ENCODE peak calls at places on chromosomes 7 and 10, in five cellular contexts. One of them, this sample, is unnamed.

GRCh38 chr10:88994034-88994433 is 3.4 kb downstream of the FAS start:
- DNase-seq in right atrium auricular region: no peak
- DNase-seq in psoas muscle: no peak
- DNase-seq in Peyer's patch: no peak
- DNase-seq in kidney: no peak
- DNase-seq in this sample: no peak

GRCh38 chr7:22350466-22351328 is 6.3 kb downstream of the RAPGEF5 start:
- DNase-seq in right atrium auricular region: no peak
- DNase-seq in psoas muscle: no peak
- DNase-seq in Peyer's patch: no peak
- DNase-seq in kidney: no peak
- DNase-seq in this sample: no peak

GRCh38 chr7:97971120-97971989 is 18.6 kb downstream of the OCM2 start:
- DNase-seq in right atrium auricular region: no peak
- DNase-seq in psoas muscle: no peak
- DNase-seq in Peyer's patch: peak
- DNase-seq in kidney: no peak
- DNase-seq in this sample: no peak

GRCh38 chr7:157690833-157691382 is 354.1 kb downstream of the DNAJB6 start:
- DNase-seq in right atrium auricular region: peak
- DNase-seq in psoas muscle: peak
- DNase-seq in Peyer's patch: no peak
- DNase-seq in kidney: peak
- DNase-seq in this sample: no peak

GRCh38 chr7:67696878-67697277 is 700.2 kb downstream of the TYW1 start:
- DNase-seq in right atrium auricular region: no peak
- DNase-seq in psoas muscle: no peak
- DNase-seq in Peyer's patch: no peak
- DNase-seq in kidney: no peak
- DNase-seq in this sample: no peak

GRCh38 chr7:98754041-98754479 is 115.8 kb downstream of the TMEM130 start:
- DNase-seq in right atrium auricular region: no peak
- DNase-seq in psoas muscle: no peak
- DNase-seq in Peyer's patch: no peak
- DNase-seq in kidney: no peak
- DNase-seq in this sample: no peak

GRCh38 chr10:111756541-111757061 is 427.0 kb downstream of the GPAM start:
- DNase-seq in right atrium auricular region: no peak
- DNase-seq in psoas muscle: peak
- DNase-seq in Peyer's patch: no peak
- DNase-seq in kidney: no peak
- DNase-seq in this sample: no peak

GRCh38 chr10:14349081-14349480 is 18.4 kb upstream of the FRMD4A start:
- DNase-seq in right atrium auricular region: no peak
- DNase-seq in psoas muscle: no peak
- DNase-seq in Peyer's patch: no peak
- DNase-seq in kidney: no peak
- DNase-seq in this sample: no peak

DNA sequence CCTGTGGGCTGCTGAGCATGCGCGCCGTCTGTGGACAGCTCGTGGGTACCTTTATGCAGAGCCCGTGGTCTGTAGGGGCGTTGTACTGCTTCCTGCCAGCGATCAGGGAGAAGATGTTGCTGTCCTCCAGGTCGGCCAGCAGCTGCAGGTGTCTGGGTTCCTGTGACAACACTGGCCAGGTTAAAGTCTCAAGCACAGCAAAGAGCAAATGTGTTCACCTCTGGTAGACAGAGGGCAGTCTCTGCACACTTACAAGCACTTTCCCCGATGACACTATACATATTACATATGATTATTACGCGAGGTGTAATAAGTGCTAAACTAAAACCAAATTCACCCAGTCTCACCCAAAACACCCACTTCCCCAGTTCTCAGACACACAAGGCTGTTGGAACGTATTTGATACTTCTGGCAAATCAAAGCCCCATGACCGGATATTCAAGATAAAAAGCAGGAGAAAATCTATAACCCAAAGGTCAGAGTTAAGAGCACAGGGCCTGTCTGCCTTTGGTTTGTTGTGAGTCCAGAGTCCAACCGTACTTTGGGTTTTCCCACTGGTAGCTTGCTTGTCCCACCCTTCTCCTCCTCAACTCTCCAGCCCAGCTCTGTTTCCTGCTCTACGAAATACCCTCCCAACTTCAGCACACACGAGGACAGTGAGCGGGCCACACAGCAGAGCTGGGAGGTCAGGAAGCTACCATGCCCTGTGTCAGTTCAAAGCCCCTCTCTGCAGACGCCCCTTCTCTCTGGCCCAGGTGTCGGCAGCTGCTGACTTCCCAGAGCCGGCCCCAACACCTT is 49.7 kb upstream of the DDC start:
- DNase-seq in right atrium auricular region: no peak
- DNase-seq in psoas muscle: no peak
- DNase-seq in Peyer's patch: no peak
- DNase-seq in kidney: no peak
- DNase-seq in this sample: no peak
- TF ChIP-seq CTCF in right atrium auricular region: peak
- TF ChIP-seq CTCF in psoas muscle: peak
- TF ChIP-seq CTCF in Peyer's patch: peak
- TF ChIP-seq CTCF in kidney: peak
- TF ChIP-seq CTCF in this sample: no peak

GRCh38 chr10:98238391-98238790 is 29.6 kb downstream of the LOXL4 start:
- DNase-seq in right atrium auricular region: no peak
- DNase-seq in psoas muscle: no peak
- DNase-seq in Peyer's patch: no peak
- DNase-seq in kidney: no peak
- DNase-seq in this sample: no peak

GRCh38 chr10:98240524-98240923 is 27.5 kb downstream of the LOXL4 start:
- DNase-seq in right atrium auricular region: no peak
- DNase-seq in psoas muscle: no peak
- DNase-seq in Peyer's patch: no peak
- DNase-seq in kidney: no peak
- DNase-seq in this sample: no peak

GRCh38 chr10:98246911-98247820 is 20.8 kb downstream of the LOXL4 start:
- DNase-seq in right atrium auricular region: no peak
- DNase-seq in psoas muscle: no peak
- DNase-seq in Peyer's patch: no peak
- DNase-seq in kidney: peak
- DNase-seq in this sample: no peak

GRCh38 chr10:98244586-98244985 is 23.4 kb downstream of the LOXL4 start:
- DNase-seq in right atrium auricular region: no peak
- DNase-seq in psoas muscle: no peak
- DNase-seq in Peyer's patch: no peak
- DNase-seq in kidney: no peak
- DNase-seq in this sample: no peak

DNA sequence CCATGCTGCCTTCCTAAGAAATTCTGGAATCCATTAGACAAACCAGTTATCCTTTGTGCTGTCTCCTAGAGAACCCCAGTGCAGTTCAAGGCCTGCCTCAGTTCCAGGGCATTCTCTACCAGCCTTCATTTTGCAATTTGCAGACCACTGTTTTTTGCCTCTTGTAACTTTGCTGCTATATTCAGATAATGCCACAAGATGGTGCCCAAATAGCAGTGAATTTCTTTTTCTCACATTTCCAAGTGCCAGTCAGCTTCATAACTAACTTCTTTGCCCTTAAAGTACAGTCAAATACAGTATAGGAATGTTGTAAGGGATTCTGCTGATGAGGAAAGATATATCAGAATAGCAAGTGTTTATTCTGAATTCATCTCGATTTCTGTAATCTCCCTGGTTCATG is 25.2 kb downstream of the LOXL4 start:
- DNase-seq in right atrium auricular region: no peak
- DNase-seq in psoas muscle: no peak
- DNase-seq in Peyer's patch: no peak
- DNase-seq in kidney: no peak
- DNase-seq in this sample: no peak
- TF ChIP-seq CTCF in right atrium auricular region: peak
- TF ChIP-seq CTCF in psoas muscle: peak
- TF ChIP-seq CTCF in Peyer's patch: no peak
- TF ChIP-seq CTCF in kidney: peak
- TF ChIP-seq CTCF in this sample: no peak

GRCh38 chr10:76998451-76998850 is 639.2 kb downstream of the KCNMA1 start:
- DNase-seq in right atrium auricular region: no peak
- DNase-seq in psoas muscle: no peak
- DNase-seq in Peyer's patch: no peak
- DNase-seq in kidney: no peak
- DNase-seq in this sample: no peak
- TF ChIP-seq CTCF in right atrium auricular region: no peak
- TF ChIP-seq CTCF in psoas muscle: no peak
- TF ChIP-seq CTCF in Peyer's patch: no peak
- TF ChIP-seq CTCF in kidney: no peak
- TF ChIP-seq CTCF in this sample: no peak

GRCh38 chr10:65570143-65571010 is 1355.5 kb upstream of the LRRTM3 start:
- DNase-seq in right atrium auricular region: no peak
- DNase-seq in psoas muscle: peak
- DNase-seq in Peyer's patch: no peak
- DNase-seq in kidney: peak
- DNase-seq in this sample: no peak
- TF ChIP-seq CTCF in right atrium auricular region: no peak
- TF ChIP-seq CTCF in psoas muscle: no peak
- TF ChIP-seq CTCF in Peyer's patch: no peak
- TF ChIP-seq CTCF in kidney: no peak
- TF ChIP-seq CTCF in this sample: no peak

DNA sequence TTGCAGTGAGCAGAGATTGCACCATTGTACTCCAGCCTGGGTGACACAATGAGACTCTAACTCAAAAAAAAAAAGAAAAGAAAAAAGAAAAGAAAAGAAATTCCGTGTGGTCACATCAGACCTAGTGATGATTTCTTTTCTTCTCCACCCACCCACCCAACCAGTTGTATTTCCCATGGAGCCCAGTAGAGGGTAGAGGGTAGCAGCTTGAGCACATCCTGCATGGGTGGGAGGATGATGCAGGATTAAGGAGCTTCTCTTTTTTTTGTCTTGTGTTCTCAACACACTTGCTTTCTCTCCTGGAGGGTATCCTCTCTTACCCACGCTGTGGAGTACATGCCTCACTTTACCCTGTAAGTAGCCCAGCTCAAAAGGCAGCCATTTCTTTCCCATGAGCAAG is 118.6 kb upstream of the CARD11 start:
- DNase-seq in right atrium auricular region: no peak
- DNase-seq in psoas muscle: no peak
- DNase-seq in Peyer's patch: no peak
- DNase-seq in kidney: no peak
- DNase-seq in this sample: no peak
- TF ChIP-seq CTCF in right atrium auricular region: peak
- TF ChIP-seq CTCF in psoas muscle: no peak
- TF ChIP-seq CTCF in Peyer's patch: no peak
- TF ChIP-seq CTCF in kidney: no peak
- TF ChIP-seq CTCF in this sample: no peak

GRCh38 chr10:70333268-70333667 is 49.2 kb downstream of the LRRC20 start:
- DNase-seq in right atrium auricular region: no peak
- DNase-seq in psoas muscle: no peak
- DNase-seq in Peyer's patch: no peak
- DNase-seq in kidney: no peak
- DNase-seq in this sample: no peak

GRCh38 chr10:70330671-70331070 is 46.9 kb upstream of the NPFFR1 start:
- DNase-seq in right atrium auricular region: no peak
- DNase-seq in psoas muscle: no peak
- DNase-seq in Peyer's patch: no peak
- DNase-seq in kidney: no peak
- DNase-seq in this sample: no peak

GRCh38 chr10:70331160-70331485 is 47.3 kb upstream of the NPFFR1 start:
- DNase-seq in right atrium auricular region: no peak
- DNase-seq in psoas muscle: no peak
- DNase-seq in Peyer's patch: no peak
- DNase-seq in kidney: no peak
- DNase-seq in this sample: no peak

GRCh38 chr10:70328987-70329386 is 45.2 kb upstream of the NPFFR1 start:
- DNase-seq in right atrium auricular region: no peak
- DNase-seq in psoas muscle: no peak
- DNase-seq in Peyer's patch: no peak
- DNase-seq in kidney: no peak
- DNase-seq in this sample: no peak

GRCh38 chr10:70331486-70332268 is 47.9 kb upstream of the NPFFR1 start:
- DNase-seq in right atrium auricular region: peak
- DNase-seq in psoas muscle: peak
- DNase-seq in Peyer's patch: peak
- DNase-seq in kidney: peak
- DNase-seq in this sample: no peak
- TF ChIP-seq CTCF in right atrium auricular region: peak
- TF ChIP-seq CTCF in psoas muscle: peak
- TF ChIP-seq CTCF in Peyer's patch: no peak
- TF ChIP-seq CTCF in kidney: no peak
- TF ChIP-seq CTCF in this sample: no peak

GRCh38 chr7:55019691-55020480 is 1.1 kb downstream of the EGFR start:
- DNase-seq in right atrium auricular region: no peak
- DNase-seq in psoas muscle: peak
- DNase-seq in Peyer's patch: no peak
- DNase-seq in kidney: peak
- DNase-seq in this sample: no peak
- TF ChIP-seq CTCF in right atrium auricular region: peak
- TF ChIP-seq CTCF in psoas muscle: no peak
- TF ChIP-seq CTCF in Peyer's patch: no peak
- TF ChIP-seq CTCF in kidney: no peak
- TF ChIP-seq CTCF in this sample: no peak